ENCODE peak calls at places on chromosome 5, in eight cellular contexts. B is ovary, F is heart left ventricle, W is ascending aorta, M is WERI-Rb-1, J is cardiac muscle cell, O is pancreas, S is left ventricle myocardium inferior. T is an unnamed sample.

GRCh38 chr5:90345684-90346083 is 63.9 kb downstream of the CETN3 start:
- DNase-seq in B (no peak), F (no peak), W (no peak), M (no peak), J (no peak), O (no peak), S (no peak), T (no peak)

GRCh38 chr5:97098864-97099454 is 43.5 kb downstream of the LIX1 start:
- DNase-seq in B (no peak), F (no peak), W (no peak), M (no peak), J (peak; percentile 35), O (no peak), S (no peak), T (no peak)

GRCh38 chr5:127072861-127073846 is at the start of gene C5orf63:
- DNase-seq in B (peak; percentile 56), F (peak; percentile 67), W (no peak), M (peak; percentile 71), J (no peak), O (peak; percentile 83), S (peak; percentile 65), T (peak; percentile 39)

GRCh38 chr5:98635631-98636030 is 137.8 kb upstream of the RGMB start:
- DNase-seq in B (no peak), F (no peak), W (no peak), M (no peak), J (no peak), O (no peak), S (no peak), T (no peak)

GRCh38 chr5:103646698-103647614 is 84.4 kb upstream of the NUDT12 start:
- DNase-seq in B (no peak), F (no peak), W (no peak), M (no peak), J (no peak), O (no peak), S (no peak), T (no peak)

GRCh38 chr5:109242518-109242917 is 167.3 kb downstream of the PJA2 start:
- DNase-seq in B (no peak), F (no peak), W (no peak), M (no peak), J (no peak), O (no peak), S (no peak), T (no peak)

GRCh38 chr5:21711854-21712752 is 1141.0 kb downstream of the CDH12 start:
- DNase-seq in B (no peak), F (no peak), W (no peak), M (no peak), J (peak; percentile 14), O (no peak), S (no peak), T (no peak)

GRCh38 chr5:163503106-163504090 is 2.0 kb upstream of the MAT2B start:
- DNase-seq in B (peak; percentile 44), F (peak; percentile 72), W (peak; percentile 80), M (no peak), J (peak; percentile 79), O (peak; percentile 58), S (peak; percentile 43), T (no peak)

GRCh38 chr5:85397451-85397850 is 1012.8 kb upstream of the EDIL3 start:
- DNase-seq in B (no peak), F (no peak), W (no peak), M (no peak), J (no peak), O (no peak), S (no peak), T (no peak)

GRCh38 chr5:172886396-172886932 is 52.4 kb downstream of the ERGIC1 start:
- DNase-seq in B (no peak), F (no peak), W (no peak), M (no peak), J (no peak), O (no peak), S (no peak), T (no peak)

GRCh38 chr5:116084231-116084630 is 594 bp upstream of the COMMD10 start:
- DNase-seq in B (no peak), F (no peak), W (no peak), M (peak; percentile 48), J (peak; percentile 31), O (no peak), S (no peak), T (no peak)

GRCh38 chr5:95900383-95900958 is 61.2 kb downstream of the ELL2 start:
- DNase-seq in B (no peak), F (peak; percentile 39), W (no peak), M (peak; percentile 56), J (peak; percentile 47), O (no peak), S (no peak), T (no peak)

GRCh38 chr5:65482280-65482726 is 583 bp upstream of the ADAMTS6 start:
- DNase-seq in B (no peak), F (no peak), W (no peak), M (no peak), J (peak; percentile 25), O (no peak), S (no peak), T (no peak)

GRCh38 chr5:150078802-150079654 is 7.3 kb downstream of the CSF1R start:
- DNase-seq in B (no peak), F (no peak), W (peak; percentile 57), M (no peak), J (no peak), O (no peak), S (no peak), T (no peak)

GRCh38 chr5:176319827-176320554 is 41.6 kb downstream of the KIAA1191 start:
- DNase-seq in B (no peak), F (no peak), W (no peak), M (no peak), J (peak; percentile 10), O (no peak), S (no peak), T (no peak)

GRCh38 chr5:82031220-82032119 is 59.6 kb downstream of the ATG10 start:
- DNase-seq in B (no peak), F (peak; percentile 25), W (no peak), M (no peak), J (no peak), O (no peak), S (no peak), T (no peak)

GRCh38 chr5:103375863-103376591 is 117.5 kb downstream of the MACIR start:
- DNase-seq in B (no peak), F (no peak), W (no peak), M (no peak), J (no peak), O (no peak), S (no peak), T (no peak)

GRCh38 chr5:149005077-149005892 is 57.6 kb downstream of the SH3TC2 start:
- DNase-seq in B (no peak), F (no peak), W (no peak), M (no peak), J (no peak), O (no peak), S (no peak), T (no peak)

GRCh38 chr5:156529902-156530301 is 202.9 kb downstream of the SGCD start:
- DNase-seq in B (no peak), F (no peak), W (no peak), M (no peak), J (no peak), O (no peak), S (no peak), T (no peak)

GRCh38 chr5:74028406-74028805 is 402.4 kb downstream of the ARHGEF28 start:
- DNase-seq in B (no peak), F (no peak), W (no peak), M (peak; percentile 77), J (peak; percentile 45), O (no peak), S (no peak), T (no peak)

DNA sequence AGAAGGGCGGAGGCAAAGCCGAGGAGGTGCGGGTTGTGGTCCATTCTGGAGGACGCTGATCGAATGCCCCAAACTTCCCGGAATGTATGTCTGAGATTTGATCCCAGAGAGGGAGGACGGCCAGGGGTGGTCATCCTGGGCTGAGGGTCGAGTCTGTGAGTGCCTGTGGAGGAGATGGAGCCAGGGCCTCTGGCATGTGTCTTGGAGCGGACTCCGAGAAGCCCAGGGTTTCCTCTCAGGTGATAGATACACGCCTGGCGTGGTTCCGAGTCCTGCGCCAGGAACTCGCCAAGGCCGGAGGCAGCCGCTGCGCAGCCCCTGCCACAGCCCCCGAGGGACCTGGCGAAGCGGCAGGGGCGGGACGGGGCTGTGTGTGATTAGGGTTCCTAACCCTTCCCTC is 363 bp downstream of the ZNF454 start:
- DNase-seq in B (peak; percentile 60), F (peak; percentile 50), W (no peak), M (no peak), J (no peak), O (peak; percentile 63), S (peak; percentile 30), T (no peak)
- H3K9me3 ChIP-seq in B (no peaks in the 10 kb centered on the region), F (peaks cover 34% of the 10 kb centered on the region), W (peaks cover 49% of the 10 kb centered on the region), M (peaks cover 7% of the 10 kb centered on the region), J (no peaks in the 10 kb centered on the region), O (no peaks in the 10 kb centered on the region), S (peaks cover 57% of the 10 kb centered on the region), T (peaks cover 19% of the 10 kb centered on the region)

GRCh38 chr5:166722939-166723338 is 1568.5 kb upstream of the WWC1 start:
- DNase-seq in B (no peak), F (no peak), W (no peak), M (no peak), J (no peak), O (no peak), S (no peak), T (no peak)
- H3K9me3 ChIP-seq in B (no peaks in the 10 kb centered on the region), F (no peaks in the 10 kb centered on the region), W (no peaks in the 10 kb centered on the region), M (no peaks in the 10 kb centered on the region), J (no peaks in the 10 kb centered on the region), O (no peaks in the 10 kb centered on the region), S (no peaks in the 10 kb centered on the region), T (no peaks in the 10 kb centered on the region)

GRCh38 chr5:53059281-53059680 is 50.3 kb downstream of the MOCS2 start:
- DNase-seq in B (no peak), F (no peak), W (no peak), M (no peak), J (no peak), O (no peak), S (no peak), T (no peak)

GRCh38 chr5:53052499-53052898 is 57.1 kb downstream of the MOCS2 start:
- DNase-seq in B (no peak), F (no peak), W (no peak), M (no peak), J (no peak), O (no peak), S (no peak), T (no peak)

GRCh38 chr5:53053364-53053763 is 56.2 kb downstream of the MOCS2 start:
- DNase-seq in B (no peak), F (no peak), W (no peak), M (no peak), J (no peak), O (no peak), S (no peak), T (no peak)

GRCh38 chr5:53055359-53055758 is 54.2 kb downstream of the MOCS2 start:
- DNase-seq in B (no peak), F (no peak), W (no peak), M (no peak), J (no peak), O (no peak), S (no peak), T (no peak)
- H3K9me3 ChIP-seq in B (no peaks in the 10 kb centered on the region), F (no peaks in the 10 kb centered on the region), W (no peaks in the 10 kb centered on the region), M (no peaks in the 10 kb centered on the region), J (no peaks in the 10 kb centered on the region), O (no peaks in the 10 kb centered on the region), S (no peaks in the 10 kb centered on the region), T (no peaks in the 10 kb centered on the region)

DNA sequence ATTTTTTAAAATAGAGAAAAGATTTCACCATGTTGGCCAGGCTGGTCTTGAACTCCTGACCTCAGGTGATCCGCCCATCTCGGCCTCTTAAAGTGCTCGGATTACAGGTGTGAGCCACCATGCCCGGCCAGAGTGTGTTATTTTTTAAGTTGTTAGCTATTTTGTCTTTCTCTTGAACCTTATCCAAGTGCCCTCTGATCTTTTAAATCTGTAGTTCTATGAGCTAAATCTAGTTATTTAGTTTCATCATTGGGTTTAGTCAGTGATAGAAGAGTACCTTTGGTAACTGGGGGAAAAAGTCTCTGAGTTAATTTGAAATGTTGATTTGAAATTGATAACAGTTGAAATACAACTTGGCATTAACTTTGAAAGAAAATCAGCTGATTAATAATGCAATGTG is 88.3 kb downstream of the NNT start:
- DNase-seq in B (no peak), F (no peak), W (no peak), M (no peak), J (no peak), O (no peak), S (no peak), T (no peak)
- H3K9me3 ChIP-seq in B (no peaks in the 10 kb centered on the region), F (no peaks in the 10 kb centered on the region), W (no peaks in the 10 kb centered on the region), M (no peaks in the 10 kb centered on the region), J (no peaks in the 10 kb centered on the region), O (no peaks in the 10 kb centered on the region), S (no peaks in the 10 kb centered on the region), T (peaks cover 2% of the 10 kb centered on the region)

T was measured in T-helper 17 cell.